ENCODE peak calls at places on chromosomes 4 and X, in four cellular contexts. C is GM12878, H is neuronal stem cell, N is uterus. K is an unnamed sample. For H3K36me3 and H3K9me3, the result is how much of the 10 kb centered on the place peaks cover.

GRCh38 chrX:25337841-25338240 is 322.1 kb upstream of the ARX start:
- DNase-seq in H (no peak), N (no peak), C (no peak), K (no peak)

GRCh38 chr4:26459756-26460530 is 30.3 kb downstream of the CCKAR start:
- DNase-seq in C (no peak), N (no peak), H (no peak), K (no peak)

GRCh38 chr4:82201805-82202636 is 171.8 kb downstream of the HNRNPD start:
- DNase-seq in C (no peak), H (peak), N (no peak), K (peak)

GRCh38 chr4:6938237-6938636 is 28.6 kb downstream of the TBC1D14 start:
- DNase-seq in H (no peak), N (no peak), C (no peak), K (peak)

GRCh38 chr4:133058701-133059100 is 90.4 kb upstream of the PCDH10 start:
- DNase-seq in H (peak), C (no peak), N (no peak), K (no peak)

GRCh38 chr4:153931804-153932203 is 142.9 kb upstream of the SFRP2 start:
- DNase-seq in N (no peak), H (no peak), C (no peak), K (no peak)

GRCh38 chr4:56118055-56118454 is 169.3 kb downstream of the CEP135 start:
- DNase-seq in N (no peak), C (no peak), H (no peak), K (no peak)

GRCh38 chr4:1669270-1669669 is 14.8 kb downstream of the FAM53A start:
- DNase-seq in C (no peak), N (no peak), H (no peak), K (no peak)

GRCh38 chr4:150579591-150580234 is 2.2 kb upstream of the MAB21L2 start:
- DNase-seq in H (peak), N (peak), C (no peak), K (peak)

GRCh38 chr4:91116861-91117260 is 989.7 kb downstream of the CCSER1 start:
- DNase-seq in C (no peak), H (no peak), N (no peak), K (no peak)

GRCh38 chr4:77174426-77174825 is 17.4 kb downstream of the CCNG2 start:
- DNase-seq in N (no peak), C (no peak), H (no peak), K (no peak)

GRCh38 chr4:168802222-168802621 is 207.8 kb downstream of the CBR4 start:
- DNase-seq in H (no peak), C (no peak), N (no peak), K (no peak)

GRCh38 chr4:38008493-38009120 is 48.4 kb downstream of the PTTG2 start:
- DNase-seq in N (no peak), H (no peak), C (no peak), K (no peak)

GRCh38 chr4:189845145-189845846 is 95.4 kb upstream of the FRG1 start:
- DNase-seq in N (no peak), C (no peak), H (no peak), K (no peak)

GRCh38 chr4:83074086-83074704 is 39.2 kb downstream of the COPS4 start:
- DNase-seq in H (peak), C (peak), N (no peak), K (peak)

GRCh38 chrX:11558972-11559371 is 106.7 kb downstream of the ARHGAP6 start:
- DNase-seq in C (no peak), H (no peak), N (no peak), K (no peak)

GRCh38 chr4:184471872-184472539 is 2.3 kb downstream of the IRF2 start:
- DNase-seq in N (no peak), H (no peak), C (no peak), K (no peak)

GRCh38 chr4:43325220-43325967 is 432.9 kb downstream of the GRXCR1 start:
- DNase-seq in H (no peak), N (no peak), C (peak), K (no peak)

GRCh38 chr4:143773998-143774898 is 73.8 kb upstream of the FREM3 start:
- DNase-seq in N (no peak), C (peak), H (peak), K (no peak)

GRCh38 chrX:133046601-133047000 is 50.3 kb downstream of the USP26 start:
- DNase-seq in H (no peak), C (no peak), N (no peak), K (no peak)

GRCh38 chr4:88706574-88706973 is 8.9 kb upstream of the NAP1L5 start:
- DNase-seq in N (peak), C (no peak), H (no peak), K (no peak)
- H3K36me3 ChIP-seq in N (under half), C (under half), H (under half), K (under half)

GRCh38 chr4:271492-272103 is 33.7 kb downstream of the ZNF732 start:
- DNase-seq in H (no peak), C (no peak), N (no peak), K (no peak)
- H3K9me3 ChIP-seq in H (under half), C (under half), N (under half), K (half or more)

GRCh38 chr4:145812902-145813301 is 125.7 kb downstream of the ZNF827 start:
- DNase-seq in C (no peak), H (no peak), N (no peak), K (no peak)
- H3K36me3 ChIP-seq in C (under half), H (half or more), N (under half), K (under half)

GRCh38 chrX:131729295-131729694 is 185.4 kb downstream of the OR13H1 start:
- DNase-seq in N (peak), C (peak), H (no peak), K (no peak)
- H3K9me3 ChIP-seq in N (under half), C (under half), H (under half), K (under half)

DNA sequence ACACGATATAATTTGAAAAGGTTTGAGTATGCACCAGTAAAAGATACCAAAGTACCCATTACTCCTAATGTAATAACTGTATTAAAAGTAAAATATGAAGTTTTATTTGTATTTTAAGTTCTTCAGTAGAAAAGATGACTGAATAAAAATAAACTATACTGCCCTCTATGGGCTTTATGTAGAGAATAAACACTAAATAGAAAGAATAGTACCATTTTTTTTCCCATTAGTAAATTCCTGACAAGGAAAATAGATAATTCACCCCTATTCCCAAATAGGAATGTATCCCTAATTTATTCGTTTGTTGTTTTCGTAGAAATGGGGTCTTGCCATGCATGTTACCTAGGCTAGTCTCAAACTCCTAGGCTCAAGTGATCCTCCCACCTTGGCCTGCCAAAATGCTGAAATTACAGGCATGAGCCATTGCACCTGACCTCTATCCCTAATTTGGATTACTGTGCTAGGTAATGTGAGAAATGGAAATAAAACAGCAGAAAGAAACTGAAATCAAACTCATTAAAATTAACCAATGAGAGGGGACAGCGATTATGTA is 73.6 kb upstream of the COX18 start:
- DNase-seq in C (no peak), N (no peak), H (no peak), K (no peak)
- H3K36me3 ChIP-seq in C (under half), N (under half), H (half or more), K (half or more)

GRCh38 chrX:119094819-119095218 is 22.0 kb downstream of the CT47C1 start:
- DNase-seq in N (no peak), H (no peak), C (no peak), K (no peak)
- H3K9me3 ChIP-seq in N (under half), H (under half), C (under half), K (under half)

GRCh38 chr4:127920521-127920920 is 39.8 kb downstream of the PLK4 start:
- DNase-seq in C (no peak), N (no peak), H (no peak), K (no peak)

GRCh38 chr4:127917151-127917550 is 36.5 kb downstream of the PLK4 start:
- DNase-seq in C (no peak), N (no peak), H (no peak), K (no peak)

GRCh38 chr4:127916512-127916911 is 35.8 kb downstream of the PLK4 start:
- DNase-seq in H (no peak), C (no peak), N (no peak), K (no peak)

GRCh38 chr4:127922226-127922625 is 41.5 kb downstream of the PLK4 start:
- DNase-seq in H (no peak), C (no peak), N (no peak), K (no peak)
- H3K36me3 ChIP-seq in H (under half), C (under half), N (under half), K (half or more)

DNA sequence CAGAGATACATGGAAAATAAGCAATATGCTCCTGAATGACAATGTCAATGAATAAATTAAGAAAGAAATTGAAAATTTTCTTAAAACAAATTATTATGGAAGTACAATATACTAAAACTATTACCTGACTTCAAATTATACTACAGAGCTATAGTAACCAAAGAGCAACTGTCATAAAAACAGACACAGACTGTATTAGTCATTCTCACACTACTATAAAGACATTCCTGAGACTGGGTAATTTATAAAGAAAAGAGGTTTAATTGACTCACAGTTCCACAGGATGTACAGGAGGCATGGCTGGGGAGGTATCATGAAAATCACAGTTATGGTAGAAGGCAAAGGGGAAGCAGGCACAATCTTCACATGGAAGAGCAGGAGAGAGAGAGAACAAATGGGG is 60.0 kb upstream of the CYSLTR1 start:
- DNase-seq in C (no peak), N (no peak), H (no peak), K (no peak)
- H3K9me3 ChIP-seq in C (under half), N (under half), H (under half), K (under half)